ENCODE peak calls at places on chromosomes 4 and X, in eight cellular contexts. I, Q, X, S, C, R, E and D are unnamed samples.

GRCh38 chrX:115318139-115318538 is 28.6 kb downstream of the LUZP4 start:
- DNase-seq in C (no peak), Q (no peak), S (no peak), R (no peak), X (no peak), E (no peak), I (no peak), D (no peak)

GRCh38 chr4:11073621-11074051 is 355.1 kb downstream of the HS3ST1 start:
- DNase-seq in R (no peak), X (no peak), C (no peak), I (no peak), E (no peak), S (no peak), Q (no peak), D (no peak)

GRCh38 chr4:3836802-3837601 is 70.8 kb downstream of the ADRA2C start:
- DNase-seq in C (no peak), Q (no peak), S (no peak), I (no peak), E (no peak), R (peak), X (no peak), D (no peak)

GRCh38 chrX:123753656-123754350 is 21.0 kb upstream of the THOC2 start:
- DNase-seq in C (no peak), I (no peak), R (no peak), S (no peak), E (no peak), Q (no peak), X (no peak), D (no peak)

GRCh38 chrX:118779581-118779980 is 44.0 kb upstream of the ZCCHC12 start:
- DNase-seq in X (no peak), Q (no peak), I (no peak), E (no peak), S (no peak), C (no peak), R (no peak), D (no peak)

GRCh38 chrX:46204721-46205422 is 340.3 kb downstream of the ZNF674 start:
- DNase-seq in Q (no peak), I (no peak), E (no peak), C (no peak), R (no peak), X (no peak), S (no peak), D (no peak)

GRCh38 chr4:31051151-31051550 is 331.0 kb downstream of the PCDH7 start:
- DNase-seq in E (no peak), I (no peak), Q (no peak), R (no peak), X (no peak), S (no peak), C (no peak), D (no peak)

GRCh38 chr4:78747328-78747946 is 28.7 kb upstream of the BMP2K start:
- DNase-seq in C (no peak), Q (no peak), E (no peak), I (peak), X (no peak), S (no peak), R (no peak), D (no peak)

GRCh38 chr4:78517050-78517652 is 34.4 kb upstream of the ANXA3 start:
- DNase-seq in C (no peak), R (no peak), S (no peak), X (no peak), E (peak), Q (no peak), I (peak), D (no peak)

GRCh38 chr4:65646136-65646535 is 24.2 kb downstream of the EPHA5 start:
- DNase-seq in R (no peak), Q (no peak), E (no peak), S (no peak), C (no peak), I (no peak), X (no peak), D (no peak)

GRCh38 chrX:66676990-66677389 is 38.1 kb upstream of the EDA2R start:
- DNase-seq in S (no peak), Q (no peak), R (no peak), E (no peak), I (peak), X (no peak), C (no peak), D (no peak)

GRCh38 chr4:41256131-41256739 is 493 bp upstream of the UCHL1 start:
- DNase-seq in S (peak), X (no peak), I (no peak), R (no peak), E (no peak), Q (no peak), C (no peak), D (peak)

GRCh38 chrX:30039768-30040167 is 175.6 kb upstream of the MAGEB2 start:
- DNase-seq in S (no peak), I (peak), X (no peak), Q (no peak), R (no peak), E (no peak), C (no peak), D (no peak)

GRCh38 chr4:19945979-19946380 is 305.7 kb upstream of the SLIT2 start:
- DNase-seq in E (no peak), I (peak), X (no peak), Q (no peak), S (no peak), R (no peak), C (no peak), D (no peak)

GRCh38 chr4:56326363-56326762 is 60.9 kb downstream of the AASDH start:
- DNase-seq in R (no peak), I (no peak), E (no peak), Q (no peak), C (no peak), X (no peak), S (no peak), D (no peak)

GRCh38 chr4:86608757-86609375 is 14.8 kb downstream of the PTPN13 start:
- DNase-seq in I (no peak), C (no peak), S (no peak), E (no peak), R (no peak), Q (no peak), X (no peak), D (no peak)

GRCh38 chr4:10504510-10504909 is 47.3 kb upstream of the ZNF518B start:
- DNase-seq in E (no peak), I (no peak), Q (no peak), C (no peak), S (no peak), R (no peak), X (no peak), D (no peak)

GRCh38 chr4:113052379-113052951 is 3.0 kb downstream of the ANK2 start:
- DNase-seq in R (peak), Q (no peak), E (no peak), S (peak), C (peak), I (no peak), X (no peak), D (peak)

GRCh38 chr4:101239685-101240084 is 107.6 kb downstream of the PPP3CA start:
- DNase-seq in C (no peak), R (no peak), I (no peak), S (no peak), E (no peak), X (no peak), Q (no peak), D (no peak)

GRCh38 chr4:108048157-108048556 is 58.5 kb downstream of the HADH start:
- DNase-seq in X (no peak), E (no peak), Q (no peak), S (no peak), I (no peak), C (no peak), R (no peak), D (no peak)

GRCh38 chrX:40148439-40149285 is 50.9 kb upstream of the BCOR start:
- DNase-seq in R (no peak), X (no peak), I (no peak), S (no peak), Q (peak), C (peak), E (no peak), D (no peak)

GRCh38 chrX:31483336-31483735 is 411.5 kb upstream of the FTHL17 start:
- DNase-seq in C (no peak), X (no peak), Q (no peak), S (no peak), R (no peak), I (peak), E (no peak), D (peak)

GRCh38 chr4:17447675-17448298 is 64.1 kb downstream of the QDPR start:
- DNase-seq in R (peak), C (peak), Q (peak), S (peak), X (no peak), E (peak), I (peak), D (no peak)

GRCh38 chr4:124459922-124460301 is 252.6 kb downstream of the ANKRD50 start:
- DNase-seq in I (no peak), C (no peak), R (no peak), S (no peak), X (no peak), E (no peak), Q (no peak), D (no peak)

GRCh38 chr4:122914292-122914904 is 8.0 kb downstream of the NUDT6 start:
- DNase-seq in C (peak), I (no peak), Q (no peak), R (no peak), S (no peak), X (no peak), E (peak), D (no peak)